ENCODE peak calls at places on chromosomes 3 and 15, in seven cellular contexts. M, V, H, S, T, D and I are unnamed samples.

GRCh38 chr15:64634576-64635485 is 140.6 kb downstream of the RBPMS2 start:
- DNase-seq in D (peak), T (no peak), V (no peak), S (no peak), M (no peak), H (peak), I (no peak)

GRCh38 chr3:187150599-187150998 is 11.3 kb upstream of the RPL39L start:
- DNase-seq in H (no peak), T (peak), M (no peak), V (no peak), S (peak), D (no peak), I (no peak)

GRCh38 chr3:117238805-117239204 is 529.2 kb downstream of the TUSC7 start:
- DNase-seq in M (no peak), H (no peak), T (no peak), V (no peak), D (no peak), S (no peak), I (no peak)

GRCh38 chr3:131503328-131503650 is 518 bp upstream of the MRPL3 start:
- DNase-seq in V (no peak), T (no peak), S (peak), H (no peak), M (peak), D (no peak), I (no peak)

GRCh38 chr15:82950295-82950694 is 2.2 kb downstream of the HOMER2 start:
- DNase-seq in S (no peak), H (no peak), V (no peak), T (no peak), M (no peak), D (no peak), I (no peak)

GRCh38 chr3:177069514-177070329 is 127.6 kb downstream of the TBL1XR1 start:
- DNase-seq in S (no peak), T (peak), D (peak), V (no peak), M (no peak), H (no peak), I (peak)

GRCh38 chr15:89728254-89728653 is 22.8 kb downstream of the MESP1 start:
- DNase-seq in T (no peak), S (no peak), H (no peak), M (no peak), D (peak), V (peak), I (no peak)

GRCh38 chr3:134883697-134884385 is 88.8 kb downstream of the EPHB1 start:
- DNase-seq in S (no peak), T (no peak), D (peak), H (no peak), V (no peak), M (no peak), I (no peak)

GRCh38 chr3:52233108-52233591 is 5.8 kb downstream of the TWF2 start:
- DNase-seq in V (no peak), D (no peak), M (no peak), H (no peak), T (no peak), S (no peak), I (no peak)

GRCh38 chr3:189822726-189823125 is 191.5 kb downstream of the TP63 start:
- DNase-seq in S (no peak), H (no peak), V (no peak), T (no peak), D (no peak), M (no peak), I (no peak)

GRCh38 chr3:194145702-194146101 is 9.8 kb downstream of the HES1 start:
- DNase-seq in H (no peak), S (no peak), V (no peak), T (no peak), M (no peak), D (no peak), I (no peak)

GRCh38 chr15:31452595-31453557 is 126.2 kb downstream of the KLF13 start:
- DNase-seq in M (no peak), S (no peak), V (peak), H (peak), D (no peak), T (no peak), I (no peak)

GRCh38 chr15:37733628-37734027 is 200.8 kb upstream of the TMCO5A start:
- DNase-seq in V (no peak), H (no peak), D (peak), M (peak), S (no peak), T (peak), I (no peak)

GRCh38 chr3:11568503-11569155 is 75.1 kb downstream of the VGLL4 start:
- DNase-seq in H (peak), S (no peak), V (peak), T (peak), M (no peak), D (peak), I (peak)

GRCh38 chr15:34271493-34271892 is 46.7 kb downstream of the EMC4 start:
- DNase-seq in D (peak), M (peak), V (peak), S (peak), H (no peak), T (peak), I (peak)

GRCh38 chr3:43055806-43056770 is 49.8 kb downstream of the POMGNT2 start:
- DNase-seq in M (no peak), D (no peak), T (no peak), V (no peak), H (no peak), S (no peak), I (no peak)

GRCh38 chr3:10548997-10549396 is 43.6 kb upstream of the ATP2B2 start:
- DNase-seq in D (peak), S (no peak), V (no peak), T (peak), H (no peak), M (no peak), I (no peak)

GRCh38 chr15:69086427-69087205 is 72.1 kb downstream of the NOX5 start:
- DNase-seq in S (no peak), D (no peak), T (no peak), V (no peak), H (no peak), M (no peak), I (no peak)

GRCh38 chr3:48118928-48119327 is 69.3 kb downstream of the CDC25A start:
- DNase-seq in M (no peak), D (no peak), T (no peak), H (no peak), V (no peak), S (no peak), I (no peak)

GRCh38 chr3:106007512-106007911 is 138.7 kb upstream of the CBLB start:
- DNase-seq in D (no peak), H (no peak), S (no peak), V (no peak), M (no peak), T (no peak), I (no peak)

GRCh38 chr3:47491186-47491585 is 15.4 kb upstream of the SCAP start:
- DNase-seq in S (no peak), H (no peak), V (no peak), M (no peak), T (no peak), D (no peak), I (no peak)

GRCh38 chr3:180341516-180341915 is 260.4 kb upstream of the TTC14 start:
- DNase-seq in D (no peak), H (no peak), V (no peak), M (no peak), S (no peak), T (no peak), I (no peak)

GRCh38 chr15:41796457-41796856 is 22.2 kb downstream of the MAPKBP1 start:
- DNase-seq in M (peak), V (no peak), H (no peak), T (peak), S (no peak), D (peak), I (no peak)

GRCh38 chr3:143330316-143330868 is 210.8 kb downstream of the CHST2 start:
- DNase-seq in D (peak), V (no peak), M (no peak), H (no peak), T (no peak), S (no peak), I (no peak)

GRCh38 chr15:38885477-38885952 is 320.9 kb upstream of the RASGRP1 start:
- DNase-seq in H (no peak), S (no peak), T (no peak), M (no peak), D (no peak), V (no peak), I (no peak)

GRCh38 chr3:108416111-108416869 is 94.1 kb downstream of the MYH15 start:
- DNase-seq in T (peak), D (peak), S (no peak), M (no peak), V (no peak), H (no peak), I (no peak)

GRCh38 chr15:81373996-81374395 is at the start of gene TMC3:
- DNase-seq in H (no peak), V (no peak), T (no peak), S (no peak), D (peak), M (no peak), I (no peak)

GRCh38 chr3:58679451-58679850 is 12.9 kb upstream of the FAM3D start:
- DNase-seq in H (no peak), D (no peak), V (no peak), S (no peak), T (no peak), M (no peak), I (no peak)

GRCh38 chr3:71392277-71392676 is 191.3 kb downstream of the FOXP1 start:
- DNase-seq in H (no peak), T (no peak), V (no peak), S (no peak), M (no peak), D (no peak), I (no peak)

GRCh38 chr15:95645791-95646338 is 684.6 kb upstream of the NR2F2 start:
- DNase-seq in T (no peak), S (no peak), V (no peak), D (no peak), H (no peak), M (no peak), I (no peak)

GRCh38 chr3:183714622-183715021 is 17.0 kb downstream of the YEATS2 start:
- DNase-seq in M (no peak), V (no peak), D (no peak), S (no peak), T (no peak), H (no peak), I (no peak)

GRCh38 chr3:182814419-182815160 is 21.3 kb downstream of the ATP11B start:
- DNase-seq in S (no peak), T (no peak), V (no peak), H (no peak), D (no peak), M (no peak), I (no peak)

GRCh38 chr3:129318921-129319320 is 40.3 kb downstream of the HMCES start:
- DNase-seq in S (no peak), H (no peak), T (no peak), V (no peak), M (no peak), D (no peak), I (no peak)

GRCh38 chr3:146496726-146497125 is 27.4 kb upstream of the PLSCR2 start:
- DNase-seq in M (no peak), T (no peak), D (no peak), H (no peak), V (no peak), S (no peak), I (no peak)

GRCh38 chr15:31489801-31490646 is 163.4 kb downstream of the KLF13 start:
- DNase-seq in V (no peak), S (peak), D (peak), M (peak), T (peak), H (peak), I (peak)

GRCh38 chr15:40567111-40567510 is 2.0 kb upstream of the RPUSD2 start:
- DNase-seq in V (no peak), T (peak), H (no peak), D (no peak), M (no peak), S (peak), I (no peak)
- TF ChIP-seq CTCF in V (no peak), T (peak), H (peak), D (no peak), M (peak), S (peak), I (no peak)

GRCh38 chr3:53729618-53730017 is 116.6 kb downstream of the CHDH start:
- DNase-seq in V (no peak), T (peak), H (no peak), S (no peak), D (no peak), M (no peak), I (no peak)
- TF ChIP-seq CTCF in V (no peak), T (peak), H (no peak), S (no peak), D (no peak), M (no peak), I (no peak)

DNA sequence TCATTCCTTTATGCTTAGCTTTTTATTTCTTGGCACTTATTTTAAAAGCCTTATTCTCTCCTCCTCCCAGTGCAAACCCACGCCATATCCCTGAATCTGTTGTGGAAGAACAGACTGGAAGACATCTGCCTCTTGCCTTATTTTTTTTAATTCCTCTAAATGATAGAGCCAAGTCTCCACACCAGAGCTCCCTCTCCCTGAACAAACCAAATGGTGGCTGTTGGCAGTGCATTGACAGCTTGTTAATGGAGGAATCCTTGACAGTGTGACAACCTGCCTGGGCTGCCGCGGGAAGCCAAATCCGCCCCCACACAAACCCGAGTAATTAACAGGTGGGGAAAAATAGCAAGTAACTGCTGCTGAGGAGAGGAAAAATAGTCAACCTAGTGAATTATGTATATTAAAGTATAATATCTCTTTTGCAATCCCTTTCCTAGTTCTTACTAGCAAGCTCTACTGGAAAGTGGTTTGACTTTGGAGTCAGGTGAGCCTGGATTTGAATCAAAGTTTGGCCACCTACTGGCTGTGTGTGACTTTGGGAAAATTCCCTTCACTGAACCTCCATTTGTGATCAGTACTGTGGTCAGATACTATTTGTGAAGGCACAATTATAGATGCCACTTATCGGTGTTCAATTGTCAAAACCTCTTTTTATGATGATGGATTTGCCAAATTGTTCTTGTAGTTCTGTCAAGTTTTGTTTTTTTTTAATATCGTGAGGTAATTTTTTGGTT is 589.6 kb downstream of the PDCD6IP start:
- DNase-seq in D (no peak), S (no peak), M (no peak), V (no peak), H (no peak), T (peak), I (no peak)
- TF ChIP-seq CTCF in D (no peak), S (no peak), M (no peak), V (no peak), H (peak), T (no peak), I (no peak)

GRCh38 chr15:73364070-73364469 is 4.7 kb downstream of the HCN4 start:
- DNase-seq in T (no peak), S (no peak), D (no peak), H (no peak), V (no peak), M (no peak), I (no peak)

GRCh38 chr15:73368301-73369072 is at the start of gene HCN4:
- DNase-seq in D (no peak), H (no peak), T (no peak), V (no peak), M (no peak), S (no peak), I (no peak)

GRCh38 chr15:73369073-73369694 is 426 bp upstream of the HCN4 start:
- DNase-seq in D (no peak), V (no peak), M (no peak), T (no peak), S (no peak), H (no peak), I (no peak)

GRCh38 chr15:73367624-73368300 is 996 bp downstream of the HCN4 start:
- DNase-seq in M (no peak), S (no peak), T (no peak), V (no peak), D (no peak), H (no peak), I (no peak)

DNA sequence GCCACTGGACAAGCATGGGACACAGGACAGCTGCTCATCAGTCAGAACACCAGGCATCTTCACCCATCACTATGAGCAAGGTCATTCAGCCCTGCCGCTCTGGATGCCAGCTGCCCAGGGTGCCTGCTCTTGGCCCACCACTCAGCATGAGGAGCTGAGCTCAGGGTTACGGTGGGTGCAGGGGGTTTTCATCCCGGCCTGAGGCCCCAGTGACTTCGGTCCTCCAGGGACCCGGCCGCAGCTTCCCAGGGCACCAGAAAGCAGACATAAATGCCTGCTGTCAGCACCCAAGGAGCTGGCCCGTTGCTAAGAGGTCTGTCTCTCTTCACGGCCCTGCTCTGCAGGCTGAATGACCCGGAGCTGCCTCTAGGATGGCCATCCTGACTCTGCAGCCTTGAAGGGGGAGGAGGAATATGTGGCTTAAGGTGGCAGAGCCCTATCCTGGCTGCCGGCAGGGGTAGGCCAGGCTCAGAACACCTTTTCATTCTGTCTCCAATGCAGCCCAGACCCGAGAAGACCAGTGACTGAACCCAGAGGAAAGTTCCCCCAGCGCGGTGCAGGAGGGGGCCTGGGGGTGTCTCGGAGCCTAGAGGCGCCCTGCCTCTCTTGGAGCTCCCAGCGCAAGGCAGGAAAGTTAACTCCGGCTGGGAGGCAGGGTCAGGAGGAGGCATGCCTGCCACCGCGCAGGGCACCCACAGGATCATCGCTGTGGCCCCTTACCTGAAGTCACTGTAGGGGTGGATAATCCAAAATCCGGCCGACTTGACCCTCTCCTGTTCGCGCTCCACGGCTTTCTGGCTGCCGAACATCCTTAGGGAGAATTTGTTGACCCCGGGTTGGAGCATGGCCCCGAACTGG is 1.8 kb downstream of the HCN4 start:
- DNase-seq in V (no peak), M (no peak), S (no peak), D (no peak), T (no peak), H (peak), I (no peak)
- TF ChIP-seq CTCF in V (no peak), M (no peak), S (no peak), D (no peak), T (no peak), H (no peak), I (no peak)